ENCODE peak calls at places on chromosomes 11 and 22, in five cellular contexts. One of them, this sample, is unnamed.
A peak's percentile ranks its signal among the peaks of the same experiment; 100 is the strongest.

GRCh38 chr11:108534274-108534882 is 36.2 kb upstream of the POGLUT3 start:
- DNase-seq in K562: no peak
- DNase-seq in A549: no peak
- DNase-seq in GM12878: no peak
- DNase-seq in HepG2: no peak
- DNase-seq in this sample: no peak

GRCh38 chr22:22692707-22693530 is 48.5 kb downstream of the GGTLC2 start:
- DNase-seq in K562: peak; percentile 100
- DNase-seq in A549: peak; percentile 56
- DNase-seq in GM12878: no peak
- DNase-seq in HepG2: peak; percentile 45
- DNase-seq in this sample: peak; percentile 86

GRCh38 chr11:61754534-61755482 is 2.4 kb downstream of the MYRF start:
- DNase-seq in K562: peak; percentile 77
- DNase-seq in A549: no peak
- DNase-seq in GM12878: no peak
- DNase-seq in HepG2: no peak
- DNase-seq in this sample: no peak

GRCh38 chr11:68822546-68822945 is 19.2 kb downstream of the CPT1A start:
- DNase-seq in K562: no peak
- DNase-seq in A549: no peak
- DNase-seq in GM12878: no peak
- DNase-seq in HepG2: no peak
- DNase-seq in this sample: no peak

GRCh38 chr22:50141891-50142363 is 28.6 kb upstream of the PANX2 start:
- DNase-seq in K562: no peak
- DNase-seq in A549: no peak
- DNase-seq in GM12878: no peak
- DNase-seq in HepG2: no peak
- DNase-seq in this sample: peak; percentile 76

GRCh38 chr11:63813563-63814382 is 517 bp downstream of the SPINDOC start:
- DNase-seq in K562: peak; percentile 77
- DNase-seq in A549: peak; percentile 38
- DNase-seq in GM12878: no peak
- DNase-seq in HepG2: no peak
- DNase-seq in this sample: peak; percentile 67

GRCh38 chr11:106644824-106645223 is 373.5 kb downstream of the GUCY1A2 start:
- DNase-seq in K562: no peak
- DNase-seq in A549: no peak
- DNase-seq in GM12878: no peak
- DNase-seq in HepG2: no peak
- DNase-seq in this sample: no peak

GRCh38 chr11:20351151-20351550 is 12.4 kb upstream of the HTATIP2 start:
- DNase-seq in K562: no peak
- DNase-seq in A549: no peak
- DNase-seq in GM12878: no peak
- DNase-seq in HepG2: no peak
- DNase-seq in this sample: no peak

GRCh38 chr11:76977791-76978190 is 56.4 kb upstream of the B3GNT6 start:
- DNase-seq in K562: no peak
- DNase-seq in A549: no peak
- DNase-seq in GM12878: no peak
- DNase-seq in HepG2: no peak
- DNase-seq in this sample: no peak

GRCh38 chr11:94151311-94151710 is 22.7 kb downstream of the PANX1 start:
- DNase-seq in K562: no peak
- DNase-seq in A549: no peak
- DNase-seq in GM12878: no peak
- DNase-seq in HepG2: no peak
- DNase-seq in this sample: no peak

GRCh38 chr11:130431806-130432205 is 3.4 kb upstream of the ADAMTS8 start:
- DNase-seq in K562: no peak
- DNase-seq in A549: no peak
- DNase-seq in GM12878: no peak
- DNase-seq in HepG2: no peak
- DNase-seq in this sample: no peak

GRCh38 chr22:42294034-42294985 is 23.9 kb upstream of the TCF20 start:
- DNase-seq in K562: peak; percentile 69
- DNase-seq in A549: no peak
- DNase-seq in GM12878: no peak
- DNase-seq in HepG2: peak; percentile 39
- DNase-seq in this sample: peak; percentile 92

GRCh38 chr11:46342237-46342636 is 5.0 kb upstream of the DGKZ start:
- DNase-seq in K562: no peak
- DNase-seq in A549: no peak
- DNase-seq in GM12878: no peak
- DNase-seq in HepG2: no peak
- DNase-seq in this sample: peak; percentile 69

GRCh38 chr11:114109206-114110090 is 49.9 kb downstream of the ZBTB16 start:
- DNase-seq in K562: no peak
- DNase-seq in A549: no peak
- DNase-seq in GM12878: no peak
- DNase-seq in HepG2: no peak
- DNase-seq in this sample: no peak

GRCh38 chr11:9015677-9016076 is 11.9 kb upstream of the NRIP3 start:
- DNase-seq in K562: peak; percentile 71
- DNase-seq in A549: peak; percentile 86
- DNase-seq in GM12878: peak; percentile 31
- DNase-seq in HepG2: peak; percentile 56
- DNase-seq in this sample: peak; percentile 92

GRCh38 chr11:34833602-34834001 is 82.6 kb downstream of the APIP start:
- DNase-seq in K562: no peak
- DNase-seq in A549: no peak
- DNase-seq in GM12878: no peak
- DNase-seq in HepG2: no peak
- DNase-seq in this sample: no peak

GRCh38 chr11:14577835-14578529 is 57.8 kb upstream of the PSMA1 start:
- DNase-seq in K562: no peak
- DNase-seq in A549: no peak
- DNase-seq in GM12878: no peak
- DNase-seq in HepG2: no peak
- DNase-seq in this sample: no peak

GRCh38 chr11:69374110-69374981 is 80.4 kb downstream of the MYEOV start:
- DNase-seq in K562: no peak
- DNase-seq in A549: no peak
- DNase-seq in GM12878: no peak
- DNase-seq in HepG2: no peak
- DNase-seq in this sample: no peak

GRCh38 chr11:43217856-43218255 is 93.9 kb upstream of the API5 start:
- DNase-seq in K562: no peak
- DNase-seq in A549: no peak
- DNase-seq in GM12878: no peak
- DNase-seq in HepG2: no peak
- DNase-seq in this sample: no peak

GRCh38 chr11:15865212-15865987 is 490.9 kb downstream of the SOX6 start:
- DNase-seq in K562: no peak
- DNase-seq in A549: no peak
- DNase-seq in GM12878: no peak
- DNase-seq in HepG2: no peak
- DNase-seq in this sample: no peak

GRCh38 chr11:93543292-93543977 is at the start of gene SMCO4:
- DNase-seq in K562: peak; percentile 86
- DNase-seq in A549: peak; percentile 70
- DNase-seq in GM12878: no peak
- DNase-seq in HepG2: peak; percentile 62
- DNase-seq in this sample: peak; percentile 95

GRCh38 chr11:61384271-61385242 is 7.8 kb upstream of the TMEM216 start:
- DNase-seq in K562: peak; percentile 43
- DNase-seq in A549: no peak
- DNase-seq in GM12878: no peak
- DNase-seq in HepG2: peak; percentile 39
- DNase-seq in this sample: peak; percentile 72

GRCh38 chr11:63762662-63763505 is 5.7 kb downstream of the ZFTA start:
- DNase-seq in K562: no peak
- DNase-seq in A549: no peak
- DNase-seq in GM12878: no peak
- DNase-seq in HepG2: no peak
- DNase-seq in this sample: peak; percentile 71

GRCh38 chr22:49302530-49302929 is 525.1 kb downstream of the BRD1 start:
- DNase-seq in K562: no peak
- DNase-seq in A549: no peak
- DNase-seq in GM12878: no peak
- DNase-seq in HepG2: no peak
- DNase-seq in this sample: no peak

GRCh38 chr11:114180301-114181055 is 115.7 kb upstream of the NNMT start:
- DNase-seq in K562: no peak
- DNase-seq in A549: no peak
- DNase-seq in GM12878: no peak
- DNase-seq in HepG2: peak; percentile 12
- DNase-seq in this sample: peak; percentile 74

GRCh38 chr11:43419460-43419859 is 60.7 kb downstream of the TTC17 start:
- DNase-seq in K562: peak; percentile 18
- DNase-seq in A549: peak; percentile 6
- DNase-seq in GM12878: no peak
- DNase-seq in HepG2: peak; percentile 25
- DNase-seq in this sample: peak; percentile 59

GRCh38 chr11:111419181-111419580 is 40.1 kb upstream of the POU2AF1 start:
- DNase-seq in K562: no peak
- DNase-seq in A549: no peak
- DNase-seq in GM12878: no peak
- DNase-seq in HepG2: no peak
- DNase-seq in this sample: no peak

GRCh38 chr11:124467376-124468061 is 22.0 kb upstream of the OR8B8 start:
- DNase-seq in K562: no peak
- DNase-seq in A549: no peak
- DNase-seq in GM12878: no peak
- DNase-seq in HepG2: no peak
- DNase-seq in this sample: no peak

GRCh38 chr11:32852142-32852541 is 22.4 kb downstream of the PRRG4 start:
- DNase-seq in K562: no peak
- DNase-seq in A549: no peak
- DNase-seq in GM12878: no peak
- DNase-seq in HepG2: no peak
- DNase-seq in this sample: no peak

GRCh38 chr11:62830904-62831519 is 839 bp downstream of the STX5 start:
- DNase-seq in K562: peak; percentile 42
- DNase-seq in A549: no peak
- DNase-seq in GM12878: no peak
- DNase-seq in HepG2: peak; percentile 57
- DNase-seq in this sample: peak; percentile 74

GRCh38 chr11:27926469-27926868 is 181.5 kb downstream of the KIF18A start:
- DNase-seq in K562: no peak
- DNase-seq in A549: no peak
- DNase-seq in GM12878: no peak
- DNase-seq in HepG2: no peak
- DNase-seq in this sample: no peak

GRCh38 chr11:117610045-117610444 is 187.0 kb downstream of the DSCAML1 start:
- DNase-seq in K562: no peak
- DNase-seq in A549: peak; percentile 27
- DNase-seq in GM12878: peak; percentile 70
- DNase-seq in HepG2: no peak
- DNase-seq in this sample: no peak

GRCh38 chr22:36455571-36456458 is 25.6 kb downstream of the TXN2 start:
- DNase-seq in K562: no peak
- DNase-seq in A549: no peak
- DNase-seq in GM12878: no peak
- DNase-seq in HepG2: no peak
- DNase-seq in this sample: no peak

GRCh38 chr11:104118105-104118762 is 45.7 kb downstream of the PDGFD start:
- DNase-seq in K562: no peak
- DNase-seq in A549: no peak
- DNase-seq in GM12878: no peak
- DNase-seq in HepG2: no peak
- DNase-seq in this sample: no peak

GRCh38 chr11:47912843-47913437 is 64.8 kb upstream of the NUP160 start:
- DNase-seq in K562: no peak
- DNase-seq in A549: no peak
- DNase-seq in GM12878: no peak
- DNase-seq in HepG2: no peak
- DNase-seq in this sample: no peak
- TF ChIP-seq JUNB in K562: no peak
- TF ChIP-seq JUNB in A549: peak; percentile 13
- TF ChIP-seq JUNB in GM12878: no peak
- TF ChIP-seq JUNB in HepG2: no peak
- TF ChIP-seq JUNB in this sample: no peak

DNA sequence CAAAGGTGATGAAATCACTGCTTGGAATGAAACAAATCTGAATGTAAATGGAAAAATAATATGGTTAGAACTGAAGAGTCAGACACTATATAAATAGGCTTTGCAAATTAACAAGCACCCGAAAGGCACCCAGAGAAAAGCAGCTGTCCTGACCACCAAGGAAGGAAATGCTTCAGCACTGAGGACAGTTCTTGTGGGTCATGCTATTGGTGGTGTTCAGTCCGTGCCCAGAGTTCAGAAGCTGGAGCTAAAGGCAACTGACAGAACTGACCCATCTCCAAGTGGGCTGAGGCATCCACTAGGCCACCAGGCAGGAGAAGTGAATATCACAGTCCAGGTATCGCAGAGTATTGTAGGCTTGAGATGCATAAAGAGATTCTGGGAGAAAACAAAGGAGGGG is 208.9 kb downstream of the OPCML start:
- DNase-seq in K562: no peak
- DNase-seq in A549: no peak
- DNase-seq in GM12878: no peak
- DNase-seq in HepG2: no peak
- DNase-seq in this sample: no peak
- TF ChIP-seq JUNB in K562: no peak
- TF ChIP-seq JUNB in A549: no peak
- TF ChIP-seq JUNB in GM12878: no peak
- TF ChIP-seq JUNB in HepG2: no peak
- TF ChIP-seq JUNB in this sample: no peak

GRCh38 chr22:19722915-19723164 is 499 bp upstream of the GP1BB start:
- DNase-seq in K562: no peak
- DNase-seq in A549: no peak
- DNase-seq in GM12878: no peak
- DNase-seq in HepG2: no peak
- DNase-seq in this sample: peak; percentile 51

GRCh38 chr22:19722175-19722914 is 994 bp upstream of the GP1BB start:
- DNase-seq in K562: peak; percentile 94
- DNase-seq in A549: no peak
- DNase-seq in GM12878: no peak
- DNase-seq in HepG2: no peak
- DNase-seq in this sample: peak; percentile 70

GRCh38 chr22:19724927-19725661 is 1.8 kb downstream of the GP1BB start:
- DNase-seq in K562: no peak
- DNase-seq in A549: no peak
- DNase-seq in GM12878: no peak
- DNase-seq in HepG2: no peak
- DNase-seq in this sample: no peak

GRCh38 chr22:19723990-19724827 is 870 bp downstream of the GP1BB start:
- DNase-seq in K562: peak; percentile 95
- DNase-seq in A549: no peak
- DNase-seq in GM12878: no peak
- DNase-seq in HepG2: peak; percentile 44
- DNase-seq in this sample: peak; percentile 82

GRCh38 chr22:19723165-19723989 is at the start of gene GP1BB:
- DNase-seq in K562: peak; percentile 99
- DNase-seq in A549: no peak
- DNase-seq in GM12878: no peak
- DNase-seq in HepG2: no peak
- DNase-seq in this sample: peak; percentile 72
- TF ChIP-seq JUNB in K562: no peak
- TF ChIP-seq JUNB in A549: no peak
- TF ChIP-seq JUNB in GM12878: no peak
- TF ChIP-seq JUNB in HepG2: no peak
- TF ChIP-seq JUNB in this sample: no peak

GRCh38 chr11:79447039-79447438 is 6.2 kb upstream of the TENM4 start:
- DNase-seq in K562: no peak
- DNase-seq in A549: no peak
- DNase-seq in GM12878: no peak
- DNase-seq in HepG2: no peak
- DNase-seq in this sample: no peak
- TF ChIP-seq JUNB in K562: no peak
- TF ChIP-seq JUNB in A549: no peak
- TF ChIP-seq JUNB in GM12878: no peak
- TF ChIP-seq JUNB in HepG2: no peak
- TF ChIP-seq JUNB in this sample: no peak

GRCh38 chr11:64921384-64921783 is 3.1 kb upstream of the PPP2R5B start:
- DNase-seq in K562: no peak
- DNase-seq in A549: no peak
- DNase-seq in GM12878: no peak
- DNase-seq in HepG2: no peak
- DNase-seq in this sample: no peak
- TF ChIP-seq JUNB in K562: no peak
- TF ChIP-seq JUNB in A549: no peak
- TF ChIP-seq JUNB in GM12878: no peak
- TF ChIP-seq JUNB in HepG2: no peak
- TF ChIP-seq JUNB in this sample: no peak